ENCODE peak calls at places on chromosomes 1 and 21, in seven cellular contexts. Q, F, I, K, E, V and T are unnamed samples.

GRCh38 chr1:98086796-98087195 is 166.0 kb upstream of the DPYD start:
- DNase-seq in Q (peak), F (peak), I (no peak), K (peak), E (no peak), V (no peak), T (peak)

GRCh38 chr1:210413951-210414350 is 85.2 kb downstream of the HHAT start:
- DNase-seq in Q (no peak), F (no peak), I (no peak), K (no peak), E (no peak), V (no peak), T (no peak)

GRCh38 chr1:244968431-244968830 is 104.1 kb upstream of the HNRNPU start:
- DNase-seq in Q (no peak), F (no peak), I (no peak), K (no peak), E (no peak), V (no peak), T (no peak)

GRCh38 chr1:21901986-21902377 is 35.1 kb downstream of the HSPG2 start:
- DNase-seq in Q (no peak), F (no peak), I (no peak), K (no peak), E (no peak), V (no peak), T (no peak)

GRCh38 chr1:183568176-183569041 is 21.9 kb downstream of the NCF2 start:
- DNase-seq in Q (no peak), F (no peak), I (no peak), K (no peak), E (no peak), V (no peak), T (no peak)

GRCh38 chr1:42198251-42198650 is 33.7 kb upstream of the GUCA2A start:
- DNase-seq in Q (no peak), F (no peak), I (no peak), K (no peak), E (no peak), V (no peak), T (no peak)

GRCh38 chr1:188700116-188700515 is 1777.5 kb downstream of the BRINP3 start:
- DNase-seq in Q (no peak), F (no peak), I (no peak), K (no peak), E (no peak), V (no peak), T (no peak)

GRCh38 chr1:164645921-164646320 is 86.9 kb downstream of the PBX1 start:
- DNase-seq in Q (no peak), F (no peak), I (no peak), K (no peak), E (no peak), V (no peak), T (no peak)

GRCh38 chr21:28283652-28284490 is 708.8 kb downstream of the LTN1 start:
- DNase-seq in Q (peak), F (no peak), I (no peak), K (peak), E (peak), V (no peak), T (no peak)

GRCh38 chr1:41599912-41600311 is 115.4 kb upstream of the EDN2 start:
- DNase-seq in Q (peak), F (peak), I (no peak), K (no peak), E (no peak), V (no peak), T (no peak)

GRCh38 chr21:28229811-28230210 is 762.9 kb downstream of the LTN1 start:
- DNase-seq in Q (peak), F (peak), I (no peak), K (no peak), E (no peak), V (no peak), T (no peak)

GRCh38 chr21:17387030-17387617 is 125.7 kb upstream of the CXADR start:
- DNase-seq in Q (peak), F (peak), I (peak), K (peak), E (peak), V (peak), T (no peak)

GRCh38 chr1:43274125-43274803 is 4.5 kb downstream of the TMEM125 start:
- DNase-seq in Q (peak), F (peak), I (no peak), K (no peak), E (no peak), V (no peak), T (no peak)

DNA sequence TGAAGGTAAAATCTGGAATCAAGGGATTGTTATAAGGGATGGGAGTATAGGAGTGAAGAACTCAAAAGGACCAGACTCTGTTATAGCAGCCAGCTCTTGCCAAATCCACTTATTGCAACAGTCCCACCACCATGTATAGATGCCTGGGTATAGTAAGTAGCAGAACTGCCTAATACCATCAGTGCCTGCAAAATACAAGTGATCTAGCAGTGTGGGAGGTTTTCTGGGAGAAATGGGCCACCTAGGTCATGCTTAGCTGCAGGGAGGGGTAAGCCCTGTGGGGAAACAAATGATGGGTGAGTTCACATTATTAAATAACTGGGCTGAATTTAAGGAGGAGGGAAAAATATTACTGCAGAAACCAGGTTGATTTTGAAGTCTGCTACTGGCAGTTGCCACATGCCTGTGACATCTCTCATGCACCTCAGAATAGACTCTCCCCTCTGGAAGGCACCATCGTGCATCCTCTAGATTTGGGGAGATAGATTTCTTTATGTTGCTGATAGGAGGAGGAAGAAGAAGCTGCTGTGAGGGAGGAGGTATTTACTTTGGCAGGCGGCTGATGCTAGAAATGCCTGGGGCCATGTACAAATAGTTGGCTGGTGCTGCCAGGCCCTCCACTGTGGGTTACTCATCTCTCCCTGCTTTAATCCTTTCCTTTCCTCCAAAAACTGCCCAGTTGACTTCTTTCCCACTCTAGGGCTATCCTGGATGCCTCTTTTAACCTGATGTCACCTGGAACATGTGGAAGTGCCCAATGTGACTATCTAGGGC is 27.5 kb downstream of the HLX start:
- DNase-seq in Q (peak), F (peak), I (no peak), K (no peak), E (no peak), V (no peak), T (no peak)
- TF ChIP-seq RFX5 in Q (no peak), F (no peak), I (no peak), K (no peak), E (no peak), V (no peak), T (no peak)

DNA sequence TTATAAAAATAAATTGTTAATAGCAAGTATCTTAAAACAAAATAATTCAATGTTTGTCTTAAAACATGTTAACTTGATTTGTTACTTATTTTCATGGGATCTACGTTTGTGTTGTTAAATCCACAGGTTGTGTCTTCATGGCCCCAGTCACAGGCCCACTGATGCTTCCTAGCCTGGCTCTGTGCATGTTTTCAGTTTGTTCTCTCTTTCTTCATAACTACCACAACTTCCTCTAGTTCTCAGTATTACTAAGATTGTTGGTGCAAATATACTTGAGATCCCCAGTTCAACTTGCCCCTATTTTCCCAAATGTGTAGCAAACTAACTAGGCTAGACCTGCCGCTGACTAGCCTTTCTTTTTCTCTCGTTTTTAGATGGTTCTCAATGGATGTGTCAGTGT is 250.5 kb downstream of the NRIP1 start:
- DNase-seq in Q (no peak), F (no peak), I (no peak), K (no peak), E (no peak), V (no peak), T (no peak)
- TF ChIP-seq RFX5 in Q (no peak), F (no peak), I (no peak), K (no peak), E (no peak), V (no peak), T (no peak)

GRCh38 chr1:47205918-47206317 is 16.1 kb upstream of the PDZK1IP1 start:
- DNase-seq in Q (no peak), F (no peak), I (no peak), K (no peak), E (no peak), V (no peak), T (no peak)
- TF ChIP-seq RFX5 in Q (no peak), F (no peak), I (no peak), K (no peak), E (no peak), V (no peak), T (no peak)

GRCh38 chr1:205926213-205926612 is 17.0 kb downstream of the SLC26A9 start:
- DNase-seq in Q (no peak), F (no peak), I (no peak), K (no peak), E (no peak), V (no peak), T (no peak)
- TF ChIP-seq RFX5 in Q (no peak), F (no peak), I (no peak), K (no peak), E (no peak), V (no peak), T (no peak)

GRCh38 chr1:212974735-212975606 is 24.6 kb downstream of the VASH2 start:
- DNase-seq in Q (no peak), F (no peak), I (no peak), K (no peak), E (no peak), V (no peak), T (no peak)

GRCh38 chr1:212973426-212973825 is 23.1 kb downstream of the VASH2 start:
- DNase-seq in Q (no peak), F (no peak), I (no peak), K (no peak), E (no peak), V (no peak), T (no peak)

GRCh38 chr1:212976586-212976985 is 26.2 kb downstream of the VASH2 start:
- DNase-seq in Q (no peak), F (no peak), I (no peak), K (no peak), E (no peak), V (no peak), T (no peak)

GRCh38 chr1:212973899-212974298 is 23.6 kb downstream of the VASH2 start:
- DNase-seq in Q (no peak), F (no peak), I (no peak), K (no peak), E (no peak), V (no peak), T (no peak)

DNA sequence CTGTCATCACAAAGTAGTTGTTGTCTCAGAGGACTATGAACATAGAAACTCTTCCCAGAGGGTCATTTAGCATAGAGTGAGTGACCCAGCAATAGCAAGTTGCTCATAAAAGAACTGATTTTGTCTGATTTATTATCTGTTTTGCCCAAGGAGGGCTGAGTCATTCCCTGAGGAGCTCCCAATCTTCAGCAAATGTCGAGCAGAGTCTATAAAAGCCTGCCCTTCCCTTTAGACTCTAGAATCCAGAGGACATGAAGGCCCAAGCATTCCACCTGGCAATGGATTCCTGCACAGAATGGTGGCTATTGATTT is 25.2 kb downstream of the VASH2 start:
- DNase-seq in Q (peak), F (no peak), I (no peak), K (no peak), E (no peak), V (no peak), T (no peak)
- TF ChIP-seq RFX5 in Q (no peak), F (no peak), I (no peak), K (no peak), E (no peak), V (no peak), T (no peak)

GRCh38 chr1:161954050-161954449 is 69.6 kb downstream of the OLFML2B start:
- DNase-seq in Q (no peak), F (no peak), I (no peak), K (no peak), E (no peak), V (no peak), T (no peak)
- TF ChIP-seq RFX5 in Q (no peak), F (no peak), I (no peak), K (no peak), E (no peak), V (no peak), T (no peak)